ENCODE peak calls at places on chromosomes 3 and 15, in ten cellular contexts. M is cardiac muscle cell; T is SJSA1; K is mammary epithelial cell; Y is CD4-positive, alpha-beta memory T cell; S is fibroblast of pulmonary artery; I is small intestine; E is left ventricle myocardium inferior; N is CD8-positive, alpha-beta T cell; D is H1. V is an unnamed sample.

GRCh38 chr3:167450195-167450594 is 23.6 kb downstream of the SERPINI2 start:
- DNase-seq in N (no peak), M (no peak), D (no peak), E (no peak), Y (no peak), I (no peak), K (no peak), S (no peak), T (no peak), V (no peak)

GRCh38 chr3:134366928-134367352 is 7.3 kb downstream of the AMOTL2 start:
- DNase-seq in S (no peak), I (no peak), N (no peak), M (no peak), E (peak), T (no peak), D (no peak), K (no peak), Y (no peak), V (no peak)

GRCh38 chr3:14988988-14989394 is 41.6 kb downstream of the NR2C2 start:
- DNase-seq in E (no peak), D (no peak), K (no peak), M (peak), I (no peak), T (no peak), S (no peak), N (no peak), Y (no peak), V (peak)

GRCh38 chr3:127949446-127949845 is 34.4 kb downstream of the KBTBD12 start:
- DNase-seq in S (no peak), M (no peak), I (no peak), E (no peak), K (no peak), T (no peak), N (no peak), Y (no peak), D (no peak), V (no peak)

GRCh38 chr15:39413558-39413957 is 167.3 kb upstream of the THBS1 start:
- DNase-seq in N (no peak), E (no peak), T (no peak), K (peak), Y (no peak), M (no peak), I (no peak), D (no peak), S (peak), V (no peak)

GRCh38 chr3:56980798-56981390 is 79.6 kb upstream of the SPATA12 start:
- DNase-seq in D (no peak), E (peak), S (peak), K (peak), N (no peak), M (no peak), I (no peak), Y (no peak), T (peak), V (no peak)

GRCh38 chr15:77144492-77145070 is 73.7 kb upstream of the TSPAN3 start:
- DNase-seq in S (peak), D (no peak), E (no peak), M (no peak), N (no peak), I (no peak), Y (no peak), K (peak), T (peak), V (no peak)

GRCh38 chr3:145904138-145904537 is 256.8 kb downstream of the PLOD2 start:
- DNase-seq in K (no peak), E (no peak), T (no peak), I (no peak), D (no peak), S (no peak), M (no peak), N (no peak), Y (no peak), V (no peak)

GRCh38 chr3:28115316-28115715 is 126.1 kb upstream of the CMC1 start:
- DNase-seq in D (no peak), T (no peak), Y (no peak), E (no peak), I (no peak), N (no peak), S (no peak), K (no peak), M (no peak), V (no peak)

GRCh38 chr15:78651007-78651406 is 10.0 kb upstream of the CHRNB4 start:
- DNase-seq in I (no peak), N (no peak), E (no peak), K (no peak), M (no peak), T (no peak), Y (no peak), S (no peak), D (no peak), V (no peak)
- H3K4me3 ChIP-seq in I (no peak), N (no peak), E (no peak), K (no peak), M (no peak), T (no peak), Y (no peak), S (no peak), D (no peak), V (no peak)

GRCh38 chr3:38471260-38471857 is 17.7 kb downstream of the ACVR2B start:
- DNase-seq in E (no peak), T (no peak), D (no peak), I (peak), M (no peak), N (no peak), Y (no peak), S (no peak), K (no peak), V (no peak)

GRCh38 chr3:38473229-38473628 is 19.5 kb downstream of the ACVR2B start:
- DNase-seq in K (no peak), E (no peak), M (peak), T (no peak), D (no peak), S (no peak), I (no peak), Y (no peak), N (no peak), V (no peak)

GRCh38 chr3:38469852-38470251 is 16.2 kb downstream of the ACVR2B start:
- DNase-seq in K (no peak), Y (no peak), S (no peak), M (no peak), N (no peak), T (no peak), D (no peak), I (no peak), E (no peak), V (no peak)

GRCh38 chr3:38474928-38475605 is 21.1 kb upstream of the EXOG start:
- DNase-seq in I (no peak), K (no peak), Y (no peak), D (no peak), E (no peak), T (no peak), N (no peak), M (no peak), S (no peak), V (no peak)

GRCh38 chr3:38472342-38472741 is 18.7 kb downstream of the ACVR2B start:
- DNase-seq in M (no peak), E (no peak), I (no peak), T (no peak), N (no peak), Y (no peak), D (no peak), K (no peak), S (no peak), V (no peak)
- H3K4me3 ChIP-seq in M (no peak), E (no peak), I (no peak), T (no peak), N (no peak), Y (no peak), D (no peak), K (no peak), S (no peak), V (no peak)

DNA sequence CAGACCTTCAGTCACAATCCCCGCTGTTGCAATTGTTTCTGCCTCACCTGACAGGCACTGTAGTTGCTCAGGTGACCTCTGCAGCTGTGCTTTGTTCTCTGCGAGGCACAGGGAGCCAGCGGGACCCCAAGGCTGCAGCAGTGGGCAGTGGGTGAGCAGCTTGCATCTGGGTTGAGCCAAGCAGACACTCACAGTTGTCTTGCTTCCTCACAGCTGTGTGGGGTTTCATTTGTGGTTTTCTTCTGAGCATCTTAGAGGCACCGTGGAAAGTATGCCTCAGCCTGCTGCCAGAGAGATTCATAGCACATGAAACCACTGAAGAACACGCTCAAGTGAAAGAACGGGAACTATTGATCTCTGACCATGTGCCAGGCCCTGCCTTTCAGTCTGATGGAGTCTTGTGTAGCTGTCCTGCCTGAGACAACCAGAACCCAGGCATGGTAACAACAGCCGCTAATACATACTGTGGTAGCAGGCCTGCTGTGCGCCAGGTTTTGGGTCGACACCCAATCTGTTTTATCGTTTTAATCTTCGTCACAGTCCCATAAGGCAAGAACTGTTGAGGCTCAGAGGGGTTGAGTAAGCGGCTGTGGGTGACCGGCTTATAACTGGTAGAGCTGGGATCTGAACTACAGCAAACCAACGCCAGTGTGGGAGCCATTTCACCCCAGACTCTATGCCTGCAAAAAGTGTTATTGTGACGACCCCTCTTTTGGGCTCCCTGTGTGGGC is 33.4 kb downstream of the GRK7 start:
- DNase-seq in I (peak), K (no peak), S (no peak), D (no peak), E (no peak), Y (peak), N (peak), M (no peak), T (no peak), V (no peak)
- H3K4me3 ChIP-seq in I (peak), K (no peak), S (no peak), D (no peak), E (peak), Y (peak), N (peak), M (no peak), T (no peak), V (peak)

GRCh38 chr3:24521306-24522154 is 26.9 kb upstream of the THRB start:
- DNase-seq in E (peak), I (peak), D (peak), T (peak), M (peak), S (no peak), K (peak), N (no peak), Y (no peak), V (peak)
- H3K4me3 ChIP-seq in E (peak), I (peak), D (peak), T (peak), M (peak), S (peak), K (peak), N (no peak), Y (no peak), V (peak)

GRCh38 chr3:186194451-186194811 is 85.5 kb upstream of the ETV5 start:
- DNase-seq in E (no peak), Y (no peak), N (no peak), K (no peak), S (no peak), D (no peak), M (no peak), I (no peak), T (no peak), V (no peak)

GRCh38 chr3:186198442-186198841 is 89.6 kb upstream of the ETV5 start:
- DNase-seq in M (no peak), S (no peak), T (no peak), D (no peak), N (no peak), Y (no peak), E (no peak), I (no peak), K (no peak), V (no peak)

GRCh38 chr3:186192823-186193222 is 83.9 kb upstream of the ETV5 start:
- DNase-seq in T (no peak), I (no peak), Y (no peak), N (no peak), D (no peak), K (no peak), S (no peak), M (no peak), E (no peak), V (no peak)

GRCh38 chr3:186189492-186189891 is 80.6 kb upstream of the ETV5 start:
- DNase-seq in Y (no peak), M (no peak), T (no peak), D (no peak), K (no peak), E (no peak), N (no peak), S (peak), I (no peak), V (no peak)

DNA sequence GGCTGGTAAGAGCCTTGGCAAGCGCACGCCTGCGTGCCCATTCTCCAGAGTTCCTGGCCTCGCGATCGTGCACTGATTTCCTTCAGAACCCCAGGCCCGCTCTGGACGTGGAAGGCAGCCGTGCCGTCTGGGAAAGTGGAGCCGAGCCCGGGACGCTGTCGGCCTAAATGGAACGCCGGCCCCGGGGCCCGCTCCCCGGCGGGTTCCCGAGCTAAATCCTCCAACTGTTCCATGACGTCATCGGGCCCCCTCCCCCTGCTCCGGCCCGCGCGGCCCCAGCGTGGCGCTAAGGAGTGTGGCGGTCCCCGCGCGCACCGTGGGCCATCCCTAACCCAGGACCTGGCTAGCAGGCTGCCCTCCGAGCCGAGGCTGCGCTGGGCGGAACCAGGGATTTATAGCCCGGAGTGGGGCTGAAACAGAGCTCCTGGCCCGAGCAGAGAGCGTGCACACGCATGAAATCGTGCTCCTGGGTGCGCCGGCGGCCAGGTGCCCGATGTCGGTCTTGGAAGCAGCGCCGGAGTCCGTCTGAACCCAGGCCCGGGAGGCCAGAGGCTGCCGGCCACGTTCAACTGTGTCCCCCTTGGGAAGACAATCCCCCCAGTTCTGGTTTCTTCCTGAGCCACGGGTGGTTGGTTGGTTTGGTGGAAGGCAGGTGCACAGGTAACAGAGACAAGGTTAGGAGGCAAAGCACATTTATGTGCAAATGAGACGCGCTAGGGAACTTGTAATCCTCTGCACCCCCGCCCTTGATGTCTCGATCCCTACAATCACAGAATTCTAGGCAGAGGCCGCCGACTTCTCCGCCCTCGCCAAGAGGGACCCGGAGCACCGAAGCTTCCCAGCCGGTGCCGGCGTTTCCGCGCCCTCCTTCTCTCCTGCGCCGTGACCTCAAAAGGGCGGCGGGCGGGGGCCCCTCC is 84.9 kb upstream of the ETV5 start:
- DNase-seq in N (no peak), T (no peak), E (no peak), I (no peak), M (peak), D (peak), S (no peak), K (no peak), Y (no peak), V (peak)
- H3K4me3 ChIP-seq in N (no peak), T (no peak), E (peak), I (peak), M (peak), D (peak), S (no peak), K (no peak), Y (no peak), V (peak)

GRCh38 chr3:61822588-61822987 is 261.2 kb downstream of the PTPRG start:
- DNase-seq in D (no peak), M (no peak), N (no peak), Y (no peak), T (no peak), I (no peak), S (no peak), E (no peak), K (no peak), V (no peak)
- H3K4me3 ChIP-seq in D (no peak), M (no peak), N (no peak), Y (no peak), T (no peak), I (no peak), S (no peak), E (no peak), K (no peak), V (no peak)

V was measured in WERI-Rb-1.